ENCODE peak calls at places on chromosome 2, in eight cellular contexts. One of them, this sample, is unnamed.

GRCh38 chr2:64049633-64050220 is 30.5 kb upstream of the VPS54 start:
- DNase-seq in OCI-LY7: peak; percentile 91
- DNase-seq in CD4-positive, CD25-positive, alpha-beta regulatory T cell: peak; percentile 51
- DNase-seq in lower lobe of right lung: peak; percentile 48
- DNase-seq in neural progenitor cell: peak; percentile 56
- DNase-seq in H9: peak; percentile 67
- DNase-seq in right atrium auricular region: no peak
- DNase-seq in left ventricle myocardium inferior: peak; percentile 36
- DNase-seq in this sample: no peak

GRCh38 chr2:881204-881918 is 69.3 kb upstream of the SNTG2 start:
- DNase-seq in OCI-LY7: no peak
- DNase-seq in CD4-positive, CD25-positive, alpha-beta regulatory T cell: no peak
- DNase-seq in lower lobe of right lung: no peak
- DNase-seq in neural progenitor cell: no peak
- DNase-seq in H9: peak; percentile 14
- DNase-seq in right atrium auricular region: peak; percentile 11
- DNase-seq in left ventricle myocardium inferior: no peak
- DNase-seq in this sample: no peak

GRCh38 chr2:46657042-46657504 is 177.7 kb downstream of the TMEM247 start:
- DNase-seq in OCI-LY7: peak; percentile 48
- DNase-seq in CD4-positive, CD25-positive, alpha-beta regulatory T cell: no peak
- DNase-seq in lower lobe of right lung: no peak
- DNase-seq in neural progenitor cell: peak; percentile 42
- DNase-seq in H9: no peak
- DNase-seq in right atrium auricular region: no peak
- DNase-seq in left ventricle myocardium inferior: no peak
- DNase-seq in this sample: no peak

GRCh38 chr2:27135471-27135955 is 1.1 kb upstream of the PREB start:
- DNase-seq in OCI-LY7: no peak
- DNase-seq in CD4-positive, CD25-positive, alpha-beta regulatory T cell: no peak
- DNase-seq in lower lobe of right lung: no peak
- DNase-seq in neural progenitor cell: no peak
- DNase-seq in H9: no peak
- DNase-seq in right atrium auricular region: no peak
- DNase-seq in left ventricle myocardium inferior: no peak
- DNase-seq in this sample: no peak

GRCh38 chr2:238075397-238075796 is 14.6 kb downstream of the SCLY start:
- DNase-seq in OCI-LY7: no peak
- DNase-seq in CD4-positive, CD25-positive, alpha-beta regulatory T cell: no peak
- DNase-seq in lower lobe of right lung: no peak
- DNase-seq in neural progenitor cell: no peak
- DNase-seq in H9: no peak
- DNase-seq in right atrium auricular region: no peak
- DNase-seq in left ventricle myocardium inferior: no peak
- DNase-seq in this sample: no peak

GRCh38 chr2:101380376-101380775 is 6.9 kb downstream of the CREG2 start:
- DNase-seq in OCI-LY7: no peak
- DNase-seq in CD4-positive, CD25-positive, alpha-beta regulatory T cell: no peak
- DNase-seq in lower lobe of right lung: no peak
- DNase-seq in neural progenitor cell: no peak
- DNase-seq in H9: no peak
- DNase-seq in right atrium auricular region: peak; percentile 61
- DNase-seq in left ventricle myocardium inferior: peak; percentile 53
- DNase-seq in this sample: peak; percentile 87

GRCh38 chr2:147255812-147256211 is 589.0 kb upstream of the ACVR2A start:
- DNase-seq in OCI-LY7: no peak
- DNase-seq in CD4-positive, CD25-positive, alpha-beta regulatory T cell: no peak
- DNase-seq in lower lobe of right lung: no peak
- DNase-seq in neural progenitor cell: peak; percentile 6
- DNase-seq in H9: no peak
- DNase-seq in right atrium auricular region: no peak
- DNase-seq in left ventricle myocardium inferior: no peak
- DNase-seq in this sample: no peak

GRCh38 chr2:97673915-97674283 is 4.4 kb downstream of the C2orf92 start:
- DNase-seq in OCI-LY7: no peak
- DNase-seq in CD4-positive, CD25-positive, alpha-beta regulatory T cell: no peak
- DNase-seq in lower lobe of right lung: no peak
- DNase-seq in neural progenitor cell: no peak
- DNase-seq in H9: no peak
- DNase-seq in right atrium auricular region: no peak
- DNase-seq in left ventricle myocardium inferior: no peak
- DNase-seq in this sample: no peak

GRCh38 chr2:157876066-157876770 is at the start of gene ACVR1:
- DNase-seq in OCI-LY7: peak; percentile 87
- DNase-seq in CD4-positive, CD25-positive, alpha-beta regulatory T cell: peak; percentile 84
- DNase-seq in lower lobe of right lung: peak; percentile 97
- DNase-seq in neural progenitor cell: peak; percentile 98
- DNase-seq in H9: peak; percentile 95
- DNase-seq in right atrium auricular region: peak; percentile 96
- DNase-seq in left ventricle myocardium inferior: peak; percentile 96
- DNase-seq in this sample: peak; percentile 89

GRCh38 chr2:38484957-38485356 is 107.9 kb upstream of the ATL2 start:
- DNase-seq in OCI-LY7: no peak
- DNase-seq in CD4-positive, CD25-positive, alpha-beta regulatory T cell: no peak
- DNase-seq in lower lobe of right lung: no peak
- DNase-seq in neural progenitor cell: no peak
- DNase-seq in H9: no peak
- DNase-seq in right atrium auricular region: no peak
- DNase-seq in left ventricle myocardium inferior: no peak
- DNase-seq in this sample: no peak

GRCh38 chr2:46119453-46119852 is 177.8 kb upstream of the EPAS1 start:
- DNase-seq in OCI-LY7: no peak
- DNase-seq in CD4-positive, CD25-positive, alpha-beta regulatory T cell: no peak
- DNase-seq in lower lobe of right lung: no peak
- DNase-seq in neural progenitor cell: no peak
- DNase-seq in H9: no peak
- DNase-seq in right atrium auricular region: no peak
- DNase-seq in left ventricle myocardium inferior: no peak
- DNase-seq in this sample: no peak

GRCh38 chr2:181738074-181738473 is 57.8 kb upstream of the NEUROD1 start:
- DNase-seq in OCI-LY7: peak; percentile 9
- DNase-seq in CD4-positive, CD25-positive, alpha-beta regulatory T cell: no peak
- DNase-seq in lower lobe of right lung: no peak
- DNase-seq in neural progenitor cell: peak; percentile 18
- DNase-seq in H9: no peak
- DNase-seq in right atrium auricular region: no peak
- DNase-seq in left ventricle myocardium inferior: no peak
- DNase-seq in this sample: no peak

GRCh38 chr2:188787661-188788044 is 186.5 kb upstream of the COL3A1 start:
- DNase-seq in OCI-LY7: no peak
- DNase-seq in CD4-positive, CD25-positive, alpha-beta regulatory T cell: no peak
- DNase-seq in lower lobe of right lung: no peak
- DNase-seq in neural progenitor cell: no peak
- DNase-seq in H9: no peak
- DNase-seq in right atrium auricular region: no peak
- DNase-seq in left ventricle myocardium inferior: no peak
- DNase-seq in this sample: no peak

GRCh38 chr2:223027442-223027841 is 24.5 kb upstream of the KCNE4 start:
- DNase-seq in OCI-LY7: no peak
- DNase-seq in CD4-positive, CD25-positive, alpha-beta regulatory T cell: no peak
- DNase-seq in lower lobe of right lung: no peak
- DNase-seq in neural progenitor cell: no peak
- DNase-seq in H9: no peak
- DNase-seq in right atrium auricular region: no peak
- DNase-seq in left ventricle myocardium inferior: no peak
- DNase-seq in this sample: no peak

GRCh38 chr2:98871506-98871905 is 64.5 kb downstream of the CRACDL start:
- DNase-seq in OCI-LY7: no peak
- DNase-seq in CD4-positive, CD25-positive, alpha-beta regulatory T cell: no peak
- DNase-seq in lower lobe of right lung: no peak
- DNase-seq in neural progenitor cell: no peak
- DNase-seq in H9: no peak
- DNase-seq in right atrium auricular region: no peak
- DNase-seq in left ventricle myocardium inferior: no peak
- DNase-seq in this sample: no peak

GRCh38 chr2:188870289-188870688 is 103.9 kb upstream of the COL3A1 start:
- DNase-seq in OCI-LY7: no peak
- DNase-seq in CD4-positive, CD25-positive, alpha-beta regulatory T cell: no peak
- DNase-seq in lower lobe of right lung: no peak
- DNase-seq in neural progenitor cell: no peak
- DNase-seq in H9: no peak
- DNase-seq in right atrium auricular region: no peak
- DNase-seq in left ventricle myocardium inferior: no peak
- DNase-seq in this sample: peak; percentile 49

GRCh38 chr2:95388878-95389255 is 13.6 kb upstream of the FAHD2A start:
- DNase-seq in OCI-LY7: no peak
- DNase-seq in CD4-positive, CD25-positive, alpha-beta regulatory T cell: no peak
- DNase-seq in lower lobe of right lung: no peak
- DNase-seq in neural progenitor cell: no peak
- DNase-seq in H9: no peak
- DNase-seq in right atrium auricular region: no peak
- DNase-seq in left ventricle myocardium inferior: no peak
- DNase-seq in this sample: no peak

GRCh38 chr2:69811591-69811990 is 17.9 kb upstream of the GMCL1 start:
- DNase-seq in OCI-LY7: no peak
- DNase-seq in CD4-positive, CD25-positive, alpha-beta regulatory T cell: no peak
- DNase-seq in lower lobe of right lung: no peak
- DNase-seq in neural progenitor cell: no peak
- DNase-seq in H9: no peak
- DNase-seq in right atrium auricular region: no peak
- DNase-seq in left ventricle myocardium inferior: no peak
- DNase-seq in this sample: no peak

GRCh38 chr2:230872968-230873669 is 8.4 kb downstream of the ITM2C start:
- DNase-seq in OCI-LY7: peak; percentile 73
- DNase-seq in CD4-positive, CD25-positive, alpha-beta regulatory T cell: no peak
- DNase-seq in lower lobe of right lung: no peak
- DNase-seq in neural progenitor cell: no peak
- DNase-seq in H9: no peak
- DNase-seq in right atrium auricular region: no peak
- DNase-seq in left ventricle myocardium inferior: no peak
- DNase-seq in this sample: no peak

GRCh38 chr2:173649527-173650219 is 295.0 kb downstream of the CDCA7 start:
- DNase-seq in OCI-LY7: no peak
- DNase-seq in CD4-positive, CD25-positive, alpha-beta regulatory T cell: no peak
- DNase-seq in lower lobe of right lung: no peak
- DNase-seq in neural progenitor cell: no peak
- DNase-seq in H9: no peak
- DNase-seq in right atrium auricular region: no peak
- DNase-seq in left ventricle myocardium inferior: no peak
- DNase-seq in this sample: no peak
- H3K27ac ChIP-seq in OCI-LY7: no peak overlapping the region
- H3K27ac ChIP-seq in CD4-positive, CD25-positive, alpha-beta regulatory T cell: no peak overlapping the region
- H3K27ac ChIP-seq in lower lobe of right lung: no peak overlapping the region
- H3K27ac ChIP-seq in neural progenitor cell: no peak overlapping the region
- H3K27ac ChIP-seq in H9: no peak overlapping the region
- H3K27ac ChIP-seq in right atrium auricular region: no peak overlapping the region
- H3K27ac ChIP-seq in left ventricle myocardium inferior: no peak overlapping the region
- H3K27ac ChIP-seq in this sample: no peak overlapping the region

DNA sequence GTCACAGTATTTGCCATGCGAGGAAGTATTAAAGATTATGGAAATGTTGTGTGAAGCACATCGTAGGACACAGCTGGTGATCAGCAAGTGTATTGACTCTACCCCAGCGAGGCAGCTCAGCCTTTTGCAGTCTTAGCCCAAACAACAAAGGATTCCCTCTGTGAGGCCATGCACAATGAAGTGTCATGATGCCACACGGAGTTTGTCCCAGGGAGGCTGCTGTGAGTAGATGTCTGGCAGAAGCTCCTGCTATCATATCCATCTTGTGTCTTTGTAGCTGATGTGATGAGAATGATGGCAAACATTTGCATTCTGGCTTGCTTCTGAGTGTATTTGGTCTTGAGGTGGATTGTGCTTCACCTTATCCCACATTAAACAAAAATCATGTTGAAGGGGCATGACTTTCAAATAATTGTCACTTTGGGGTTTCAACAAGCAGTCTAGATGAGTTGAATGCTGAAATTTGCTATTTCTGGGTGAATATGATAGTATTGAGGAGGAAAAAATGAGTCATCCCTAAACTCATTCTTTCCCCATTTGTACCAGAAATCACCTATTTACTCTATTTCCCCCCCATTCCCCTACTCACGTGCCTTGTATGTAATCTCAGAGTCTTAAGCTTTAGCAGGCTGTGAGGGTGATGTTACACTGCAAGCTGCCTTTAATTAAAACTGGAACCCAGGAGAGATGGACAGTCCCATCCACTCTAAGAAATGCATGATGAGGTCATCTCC is 273.5 kb downstream of the RNF144A start:
- DNase-seq in OCI-LY7: no peak
- DNase-seq in CD4-positive, CD25-positive, alpha-beta regulatory T cell: no peak
- DNase-seq in lower lobe of right lung: no peak
- DNase-seq in neural progenitor cell: peak; percentile 81
- DNase-seq in H9: peak; percentile 34
- DNase-seq in right atrium auricular region: no peak
- DNase-seq in left ventricle myocardium inferior: no peak
- DNase-seq in this sample: no peak
- H3K27ac ChIP-seq in OCI-LY7: no peak overlapping the region
- H3K27ac ChIP-seq in CD4-positive, CD25-positive, alpha-beta regulatory T cell: no peak overlapping the region
- H3K27ac ChIP-seq in lower lobe of right lung: no peak overlapping the region
- H3K27ac ChIP-seq in neural progenitor cell: no peak overlapping the region
- H3K27ac ChIP-seq in H9: no peak overlapping the region
- H3K27ac ChIP-seq in right atrium auricular region: no peak overlapping the region
- H3K27ac ChIP-seq in left ventricle myocardium inferior: no peak overlapping the region
- H3K27ac ChIP-seq in this sample: no peak overlapping the region

DNA sequence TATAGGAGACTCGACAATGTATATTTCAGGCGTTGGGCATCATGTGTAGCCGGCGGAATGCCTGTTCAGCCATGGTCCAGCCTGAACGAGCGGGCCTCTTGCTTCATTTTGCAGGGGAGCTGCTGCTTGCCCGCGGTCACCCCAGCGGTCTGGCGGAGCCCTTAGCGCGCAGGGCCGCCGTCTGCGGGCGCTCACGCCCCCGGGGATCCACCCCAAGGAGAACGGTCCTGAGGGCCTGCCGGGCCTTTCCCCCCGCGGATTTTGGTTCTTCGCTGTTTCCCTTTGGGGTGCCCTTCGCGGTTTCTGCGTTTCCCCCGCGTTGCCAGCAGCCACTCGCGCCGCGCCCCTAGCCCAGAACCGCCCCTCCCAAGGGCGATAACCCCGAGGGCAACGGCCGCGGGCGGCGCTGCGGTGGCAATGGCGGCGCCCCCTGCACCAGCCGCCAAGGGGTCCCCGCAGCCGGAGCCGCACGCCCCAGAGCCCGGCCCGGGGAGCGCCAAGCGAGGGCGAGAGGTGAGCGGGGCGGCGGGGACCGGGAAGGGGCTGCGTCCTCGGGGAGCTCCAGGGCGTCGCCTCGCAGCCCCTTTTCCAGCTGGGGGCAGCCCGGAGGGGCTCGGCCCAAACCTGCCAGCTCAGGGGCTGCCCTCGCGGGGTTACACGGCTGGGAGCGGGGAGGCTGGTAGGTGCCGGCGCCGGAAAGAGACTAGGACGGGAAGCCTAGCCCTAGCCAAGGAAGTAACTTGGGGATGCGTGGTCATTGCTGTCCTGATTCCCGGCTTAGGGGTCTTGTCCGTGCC is at the start of gene MFSD2B:
- DNase-seq in OCI-LY7: no peak
- DNase-seq in CD4-positive, CD25-positive, alpha-beta regulatory T cell: no peak
- DNase-seq in lower lobe of right lung: no peak
- DNase-seq in neural progenitor cell: peak; percentile 47
- DNase-seq in H9: no peak
- DNase-seq in right atrium auricular region: no peak
- DNase-seq in left ventricle myocardium inferior: no peak
- DNase-seq in this sample: no peak
- H3K27ac ChIP-seq in OCI-LY7: no peak within 1 kb of the TSS
- H3K27ac ChIP-seq in CD4-positive, CD25-positive, alpha-beta regulatory T cell: no peak within 1 kb of the TSS
- H3K27ac ChIP-seq in lower lobe of right lung: no peak within 1 kb of the TSS
- H3K27ac ChIP-seq in neural progenitor cell: no peak within 1 kb of the TSS
- H3K27ac ChIP-seq in H9: no peak within 1 kb of the TSS
- H3K27ac ChIP-seq in right atrium auricular region: no peak within 1 kb of the TSS
- H3K27ac ChIP-seq in left ventricle myocardium inferior: no peak within 1 kb of the TSS
- H3K27ac ChIP-seq in this sample: no peak within 1 kb of the TSS

GRCh38 chr2:59909147-59909546 is 644.3 kb downstream of the BCL11A start:
- DNase-seq in OCI-LY7: no peak
- DNase-seq in CD4-positive, CD25-positive, alpha-beta regulatory T cell: no peak
- DNase-seq in lower lobe of right lung: no peak
- DNase-seq in neural progenitor cell: no peak
- DNase-seq in H9: no peak
- DNase-seq in right atrium auricular region: no peak
- DNase-seq in left ventricle myocardium inferior: no peak
- DNase-seq in this sample: no peak
- H3K27ac ChIP-seq in OCI-LY7: no peak overlapping the region
- H3K27ac ChIP-seq in CD4-positive, CD25-positive, alpha-beta regulatory T cell: no peak overlapping the region
- H3K27ac ChIP-seq in lower lobe of right lung: no peak overlapping the region
- H3K27ac ChIP-seq in neural progenitor cell: no peak overlapping the region
- H3K27ac ChIP-seq in H9: no peak overlapping the region
- H3K27ac ChIP-seq in right atrium auricular region: no peak overlapping the region
- H3K27ac ChIP-seq in left ventricle myocardium inferior: no peak overlapping the region
- H3K27ac ChIP-seq in this sample: no peak overlapping the region

This sample was measured in epithelial cell of prostate.